ENCODE peak calls at places on chromosome 4, in seven cellular contexts. O is Peyer's patch; D is M059J; W is activated T-cell treated with anti-CD3 and anti-CD28 coated beads, Interleukin-2, amount 50 U/mL, for 72 hours; X is T1000; E is stromal cell of bone marrow; Z is T-helper 9 cell. M is an unnamed sample.

GRCh38 chr4:182297659-182298058 is 54.5 kb downstream of the TENM3 start:
- DNase-seq in O (no peak), D (peak), W (no peak), X (no peak), E (no peak), Z (no peak), M (no peak)

GRCh38 chr4:149145803-149146202 is 669.8 kb downstream of the IQCM start:
- DNase-seq in O (no peak), D (peak), W (no peak), X (no peak), E (peak), Z (no peak), M (no peak)

GRCh38 chr4:44845993-44846392 is 119.6 kb upstream of the GNPDA2 start:
- DNase-seq in O (no peak), D (no peak), W (no peak), X (no peak), E (no peak), Z (no peak), M (no peak)

GRCh38 chr4:152462047-152462446 is 73.8 kb downstream of the FBXW7 start:
- DNase-seq in O (no peak), D (no peak), W (no peak), X (no peak), E (no peak), Z (no peak), M (no peak)

GRCh38 chr4:143358923-143359694 is 22.4 kb downstream of the GAB1 start:
- DNase-seq in O (no peak), D (peak), W (peak), X (no peak), E (no peak), Z (no peak), M (peak)

GRCh38 chr4:84708406-84709135 is 125.6 kb downstream of the CDS1 start:
- DNase-seq in O (no peak), D (no peak), W (no peak), X (no peak), E (no peak), Z (no peak), M (no peak)

GRCh38 chr4:72945719-72946336 is 123.7 kb downstream of the COX18 start:
- DNase-seq in O (no peak), D (no peak), W (no peak), X (no peak), E (no peak), Z (no peak), M (no peak)

GRCh38 chr4:54586343-54586953 is 71.3 kb upstream of the KIT start:
- DNase-seq in O (no peak), D (peak), W (no peak), X (peak), E (peak), Z (no peak), M (no peak)

GRCh38 chr4:155805016-155805415 is 46.2 kb downstream of the GUCY1B1 start:
- DNase-seq in O (no peak), D (peak), W (no peak), X (no peak), E (no peak), Z (no peak), M (no peak)

GRCh38 chr4:188454573-188454972 is 315.3 kb downstream of the TRIML1 start:
- DNase-seq in O (no peak), D (no peak), W (no peak), X (no peak), E (no peak), Z (no peak), M (no peak)

GRCh38 chr4:40283413-40283812 is 51.7 kb upstream of the CHRNA9 start:
- DNase-seq in O (no peak), D (no peak), W (no peak), X (no peak), E (no peak), Z (no peak), M (no peak)

GRCh38 chr4:160848901-160849735 is 1314.7 kb downstream of the FSTL5 start:
- DNase-seq in O (no peak), D (peak), W (no peak), X (no peak), E (no peak), Z (no peak), M (no peak)

GRCh38 chr4:153792007-153792892 is 3.4 kb upstream of the SFRP2 start:
- DNase-seq in O (peak), D (no peak), W (peak), X (no peak), E (no peak), Z (no peak), M (peak)

GRCh38 chr4:37882665-37883296 is 8.1 kb upstream of the TBC1D1 start:
- DNase-seq in O (no peak), D (peak), W (no peak), X (no peak), E (no peak), Z (no peak), M (no peak)

GRCh38 chr4:165580379-165580905 is 201.6 kb downstream of the CPE start:
- DNase-seq in O (no peak), D (peak), W (no peak), X (peak), E (peak), Z (no peak), M (no peak)

M was measured in activated CD4-positive, alpha-beta T cell treated with anti-CD3 and anti-CD28 coated beads, Interleukin-2, amount 50 U/mL, for 48 hours.